ENCODE peak calls at places on chromosomes 13 and 19, in ten cellular contexts. A is stimulated activated CD8-positive, alpha-beta memory T cell treated with anti-CD3 and anti-CD28 coated beads, Interleukin-7, amount 100 ng/mL, for 24 hours; Y is HEK293T; C is H1; P is activated naive CD4-positive, alpha-beta T cell treated with anti-CD3 and anti-CD28 coated beads for 36 hours; N is HL-60; F is naive thymus-derived CD8-positive, alpha-beta T cell; D is hypothalamus; E is osteocyte; K is LHCN-M2. J is an unnamed sample.

GRCh38 chr19:46975011-46975917 is 44.4 kb upstream of the NPAS1 start:
- DNase-seq in N (no peak), P (no peak), K (no peak), F (no peak), E (no peak), A (no peak), D (no peak), Y (no peak), C (no peak), J (no peak)

GRCh38 chr19:17234911-17235617 is 9.0 kb downstream of the OCEL1 start:
- DNase-seq in C (no peak), N (no peak), K (no peak), A (no peak), F (peak; percentile 57), Y (peak; percentile 60), D (no peak), E (no peak), P (peak; percentile 82), J (peak; percentile 73)

GRCh38 chr19:45955905-45956608 is 17.6 kb downstream of the NOVA2 start:
- DNase-seq in N (no peak), F (no peak), E (no peak), A (no peak), Y (no peak), P (no peak), C (no peak), K (no peak), D (no peak), J (no peak)

GRCh38 chr19:7266832-7267231 is 27.4 kb downstream of the INSR start:
- DNase-seq in D (no peak), P (no peak), F (no peak), E (no peak), C (no peak), N (no peak), K (no peak), Y (no peak), A (no peak), J (no peak)

GRCh38 chr13:102983496-102983895 is 82.7 kb downstream of the SLC10A2 start:
- DNase-seq in C (no peak), N (no peak), E (no peak), K (no peak), Y (no peak), F (no peak), P (no peak), D (no peak), A (no peak), J (no peak)

GRCh38 chr19:883661-884211 is 9.3 kb downstream of the MED16 start:
- DNase-seq in K (no peak), A (no peak), F (no peak), P (no peak), E (no peak), C (no peak), Y (no peak), N (no peak), D (no peak), J (no peak)

GRCh38 chr13:73810647-73811046 is 323.6 kb downstream of the KLF12 start:
- DNase-seq in Y (no peak), C (no peak), D (no peak), A (no peak), P (no peak), K (peak; percentile 12), N (no peak), F (no peak), E (no peak), J (no peak)

GRCh38 chr19:14409157-14410053 is 9.7 kb downstream of the DDX39A start:
- DNase-seq in Y (no peak), F (no peak), C (no peak), D (no peak), N (no peak), P (no peak), E (no peak), A (no peak), K (no peak), J (no peak)

GRCh38 chr13:42615691-42616090 is 41.7 kb downstream of the TNFSF11 start:
- DNase-seq in D (no peak), Y (no peak), P (no peak), E (no peak), N (no peak), K (peak; percentile 38), F (no peak), C (no peak), A (no peak), J (no peak)

GRCh38 chr13:91904005-91904404 is 505.6 kb downstream of the GPC5 start:
- DNase-seq in N (no peak), Y (no peak), D (no peak), P (no peak), F (no peak), C (no peak), E (no peak), K (no peak), A (no peak), J (no peak)

GRCh38 chr19:29587518-29587986 is 18.5 kb upstream of the POP4 start:
- DNase-seq in F (no peak), P (peak; percentile 84), K (peak; percentile 91), N (no peak), D (no peak), A (peak; percentile 23), E (no peak), Y (no peak), C (no peak), J (peak; percentile 83)

GRCh38 chr19:407501-408440 is 1.2 kb downstream of the C2CD4C start:
- DNase-seq in K (no peak), F (no peak), D (no peak), A (no peak), P (no peak), C (no peak), E (no peak), N (no peak), Y (no peak), J (no peak)

GRCh38 chr19:49453757-49454248 is 778 bp downstream of the ALDH16A1 start:
- DNase-seq in C (no peak), K (no peak), A (no peak), F (no peak), P (no peak), Y (no peak), E (no peak), N (peak; percentile 67), D (no peak), J (no peak)

GRCh38 chr19:11581740-11582139 is 4.3 kb upstream of the ACP5 start:
- DNase-seq in F (peak; percentile 19), P (peak; percentile 82), C (no peak), Y (no peak), A (no peak), N (no peak), E (no peak), D (no peak), K (no peak), J (peak; percentile 55)

GRCh38 chr19:37537391-37537947 is 30.7 kb downstream of the ZNF793 start:
- DNase-seq in P (no peak), Y (no peak), E (no peak), F (no peak), K (no peak), C (no peak), A (no peak), N (no peak), D (no peak), J (no peak)

GRCh38 chr13:101618440-101619187 is 166.1 kb downstream of the ITGBL1 start:
- DNase-seq in P (peak; percentile 7), A (no peak), C (no peak), Y (no peak), D (no peak), K (no peak), N (no peak), E (no peak), F (no peak), J (no peak)

GRCh38 chr19:49057636-49058234 is at the start of gene CGB7:
- DNase-seq in P (peak; percentile 52), E (no peak), N (no peak), C (no peak), D (no peak), K (peak; percentile 58), F (peak; percentile 51), Y (peak; percentile 39), A (peak; percentile 9), J (peak; percentile 51)

GRCh38 chr19:1791879-1792278 is 20.2 kb downstream of the ATP8B3 start:
- DNase-seq in A (no peak), Y (no peak), E (no peak), F (no peak), N (no peak), C (no peak), D (no peak), P (no peak), K (no peak), J (no peak)

GRCh38 chr13:33328691-33329090 is 43.1 kb upstream of the STARD13 start:
- DNase-seq in K (peak; percentile 54), N (no peak), A (no peak), D (no peak), E (no peak), Y (no peak), P (no peak), F (no peak), C (no peak), J (no peak)

GRCh38 chr13:80339841-80340642 is 884 bp downstream of the SPRY2 start:
- DNase-seq in K (peak; percentile 45), D (no peak), E (no peak), F (no peak), N (no peak), Y (peak; percentile 66), C (no peak), A (no peak), P (no peak), J (peak; percentile 20)

GRCh38 chr13:58949646-58950045 is 1214.1 kb downstream of the DIAPH3 start:
- DNase-seq in P (no peak), N (no peak), K (peak; percentile 1), A (no peak), Y (peak; percentile 11), F (no peak), E (no peak), C (no peak), D (no peak), J (no peak)

GRCh38 chr19:41324921-41325639 is 15.1 kb downstream of the CCDC97 start:
- DNase-seq in C (peak; percentile 65), N (no peak), E (peak; percentile 89), D (no peak), Y (no peak), A (no peak), P (no peak), F (no peak), K (peak; percentile 72), J (no peak)

GRCh38 chr13:44313674-44314073 is 60.0 kb upstream of the SERP2 start:
- DNase-seq in N (no peak), E (no peak), C (no peak), K (peak; percentile 95), F (no peak), Y (no peak), D (no peak), P (no peak), A (no peak), J (no peak)

J was measured in activated CD8-positive, alpha-beta T cell treated with anti-CD3 and anti-CD28 coated beads, Interleukin-2, amount 10 ng/mL, durations not matched to agents 7 days and 5 days.